ENCODE peak calls at places on chromosome 1, in eight cellular contexts. C is activated B cell treated with CpG ODN at 0.5 μM for 24 hours, H is mesothelial cell of epicardium, X is body of pancreas, U is AG09309, T is cardiac fibroblast, G is progenitor cell of endocrine pancreas, M is upper lobe of right lung. L is an unnamed sample.

GRCh38 chr1:221712776-221713431 is 29.0 kb downstream of the DUSP10 start:
- DNase-seq in C (peak; percentile 31), H (no peak), X (no peak), U (no peak), T (no peak), G (no peak), M (no peak), L (no peak)

GRCh38 chr1:29956343-29957030 is 720.2 kb downstream of the PTPRU start:
- DNase-seq in C (no peak), H (no peak), X (no peak), U (no peak), T (no peak), G (no peak), M (no peak), L (no peak)

GRCh38 chr1:201491896-201492511 is 14.9 kb downstream of the CSRP1 start:
- DNase-seq in C (no peak), H (no peak), X (no peak), U (no peak), T (peak; percentile 18), G (no peak), M (no peak), L (no peak)

GRCh38 chr1:11708554-11709350 is 17.2 kb downstream of the DRAXIN start:
- DNase-seq in C (no peak), H (no peak), X (no peak), U (no peak), T (no peak), G (no peak), M (no peak), L (no peak)

GRCh38 chr1:8706995-8707396 is 110.4 kb downstream of the RERE start:
- DNase-seq in C (no peak), H (no peak), X (no peak), U (no peak), T (peak; percentile 73), G (no peak), M (no peak), L (no peak)

GRCh38 chr1:201739492-201740085 is 89.4 kb upstream of the IPO9 start:
- DNase-seq in C (peak; percentile 47), H (peak; percentile 60), X (peak; percentile 82), U (no peak), T (peak; percentile 66), G (peak; percentile 62), M (peak; percentile 76), L (peak; percentile 89)

GRCh38 chr1:185409345-185409744 is 92.3 kb upstream of the IVNS1ABP start:
- DNase-seq in C (no peak), H (no peak), X (no peak), U (no peak), T (no peak), G (no peak), M (no peak), L (no peak)

GRCh38 chr1:154137888-154138287 is 17.0 kb downstream of the NUP210L start:
- DNase-seq in C (no peak), H (no peak), X (no peak), U (no peak), T (no peak), G (no peak), M (no peak), L (no peak)

GRCh38 chr1:82538876-82539275 is 738.1 kb downstream of the ADGRL2 start:
- DNase-seq in C (no peak), H (no peak), X (no peak), U (peak; percentile 10), T (no peak), G (no peak), M (no peak), L (no peak)

GRCh38 chr1:168920456-168921094 is 185.9 kb upstream of the ATP1B1 start:
- DNase-seq in C (no peak), H (no peak), X (peak; percentile 56), U (no peak), T (peak; percentile 95), G (no peak), M (no peak), L (no peak)

GRCh38 chr1:27035344-27035743 is 22.7 kb upstream of the TENT5B start:
- DNase-seq in C (no peak), H (no peak), X (no peak), U (no peak), T (no peak), G (no peak), M (no peak), L (no peak)

GRCh38 chr1:44786138-44786840 is 1.7 kb downstream of the BEST4 start:
- DNase-seq in C (peak; percentile 81), H (peak; percentile 87), X (peak; percentile 81), U (no peak), T (peak; percentile 61), G (peak; percentile 82), M (peak; percentile 89), L (no peak)

GRCh38 chr1:212759683-212760082 is 31.9 kb downstream of the NSL1 start:
- DNase-seq in C (no peak), H (no peak), X (no peak), U (no peak), T (no peak), G (no peak), M (no peak), L (no peak)
- TF ChIP-seq CTCF in C (no peak), H (no peak), X (no peak), U (no peak), T (no peak), G (no peak), M (no peak), L (no peak)

GRCh38 chr1:25062621-25063255 is 132.7 kb upstream of the RUNX3 start:
- DNase-seq in C (no peak), H (no peak), X (no peak), U (no peak), T (no peak), G (no peak), M (peak; percentile 40), L (no peak)
- TF ChIP-seq CTCF in C (no peak), H (no peak), X (no peak), U (no peak), T (no peak), G (no peak), M (no peak), L (no peak)

GRCh38 chr1:179293340-179294327 is at the start of gene SOAT1:
- DNase-seq in C (peak; percentile 92), H (peak; percentile 94), X (peak; percentile 94), U (peak; percentile 46), T (peak; percentile 92), G (peak; percentile 89), M (peak; percentile 98), L (peak; percentile 92)
- TF ChIP-seq CTCF in C (no peak), H (no peak), X (no peak), U (peak; percentile 20), T (no peak), G (peak; percentile 31), M (peak; percentile 20), L (peak; percentile 2)

GRCh38 chr1:151968058-151968457 is 25.6 kb downstream of the S100A10 start:
- DNase-seq in C (no peak), H (no peak), X (peak; percentile 43), U (no peak), T (peak; percentile 70), G (no peak), M (no peak), L (no peak)

GRCh38 chr1:151970641-151971040 is 23.0 kb downstream of the S100A10 start:
- DNase-seq in C (no peak), H (no peak), X (no peak), U (no peak), T (peak; percentile 33), G (no peak), M (no peak), L (no peak)

GRCh38 chr1:151966061-151966460 is 27.6 kb downstream of the S100A10 start:
- DNase-seq in C (no peak), H (no peak), X (no peak), U (no peak), T (no peak), G (no peak), M (no peak), L (no peak)

GRCh38 chr1:151970128-151970527 is 23.5 kb downstream of the S100A10 start:
- DNase-seq in C (no peak), H (no peak), X (no peak), U (no peak), T (no peak), G (no peak), M (no peak), L (no peak)

GRCh38 chr1:151968791-151969399 is 24.8 kb downstream of the S100A10 start:
- DNase-seq in C (no peak), H (no peak), X (no peak), U (no peak), T (no peak), G (no peak), M (no peak), L (no peak)
- TF ChIP-seq CTCF in C (no peak), H (no peak), X (no peak), U (no peak), T (no peak), G (no peak), M (no peak), L (no peak)

GRCh38 chr1:160124709-160125478 is 9.3 kb downstream of the ATP1A2 start:
- DNase-seq in C (no peak), H (no peak), X (peak; percentile 43), U (peak; percentile 67), T (peak; percentile 57), G (no peak), M (peak; percentile 35), L (no peak)
- TF ChIP-seq CTCF in C (no peak), H (no peak), X (no peak), U (peak; percentile 34), T (peak; percentile 10), G (no peak), M (no peak), L (no peak)

GRCh38 chr1:198056255-198056654 is 100.5 kb upstream of the NEK7 start:
- DNase-seq in C (no peak), H (no peak), X (no peak), U (no peak), T (no peak), G (no peak), M (no peak), L (no peak)
- TF ChIP-seq CTCF in C (no peak), H (no peak), X (no peak), U (peak; percentile 28), T (peak; percentile 22), G (peak; percentile 50), M (no peak), L (peak; percentile 11)

DNA sequence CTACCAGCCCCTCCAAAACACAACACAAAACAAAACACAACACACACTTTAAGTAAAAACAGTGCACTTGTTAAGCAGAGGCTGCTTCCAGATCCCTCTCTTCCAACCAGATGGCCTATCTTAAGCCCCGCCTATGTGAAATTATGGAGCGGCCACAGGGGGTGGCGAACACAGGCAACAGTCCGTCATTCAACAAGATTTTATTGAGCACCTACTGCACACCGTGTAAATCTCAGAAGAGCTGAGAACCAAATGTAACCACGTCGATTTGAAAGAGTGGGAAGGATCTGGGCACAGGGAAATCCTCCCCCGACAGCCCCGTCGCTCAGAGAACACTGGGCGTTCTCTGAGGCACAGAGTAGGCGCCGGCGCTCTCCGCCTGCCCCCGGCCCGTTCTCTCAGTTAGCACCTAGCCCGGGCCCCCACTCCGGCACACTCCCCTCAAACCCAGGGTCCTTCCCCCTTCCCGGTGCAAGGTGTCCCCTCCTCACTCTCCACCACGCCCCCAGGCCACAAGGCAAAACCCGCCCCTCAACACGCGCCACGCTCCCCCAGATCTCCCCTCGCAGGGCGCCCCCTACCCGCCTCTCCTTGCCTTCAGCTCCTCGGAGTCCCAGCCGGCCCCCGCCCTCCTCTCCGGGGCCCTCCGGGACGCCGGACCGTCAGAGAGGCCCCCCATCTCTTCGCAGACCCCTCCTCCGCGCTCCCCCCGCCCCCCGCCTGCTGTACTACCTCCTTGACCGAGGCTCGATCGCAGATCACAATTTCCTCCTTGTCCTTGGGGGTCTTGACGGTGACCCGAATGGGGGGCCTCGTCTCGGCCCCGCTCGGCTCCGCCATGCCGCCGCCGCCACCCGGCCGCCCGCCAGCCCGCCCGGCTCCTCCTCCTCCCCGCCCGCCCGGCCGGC is 482 bp downstream of the UBQLN4 start:
- DNase-seq in C (peak; percentile 69), H (peak; percentile 82), X (peak; percentile 47), U (no peak), T (peak; percentile 75), G (peak; percentile 79), M (peak; percentile 83), L (no peak)
- TF ChIP-seq CTCF in C (no peak), H (no peak), X (no peak), U (peak; percentile 37), T (no peak), G (peak; percentile 51), M (peak; percentile 33), L (peak; percentile 37)

L was measured in D721Med.